ENCODE peak calls at places on chromosomes 2 and 18, in nine cellular contexts. T is uterus, X is HCT116, F is ovary, H is adrenal gland, G is upper lobe of right lung, P is esophagus squamous epithelium, D is fibroblast of mammary gland, N is neuronal stem cell. Q is an unnamed sample.

GRCh38 chr18:32139835-32140283 is 48.2 kb downstream of the RNF138 start:
- DNase-seq in T (no peak), X (no peak), F (no peak), H (no peak), G (no peak), P (no peak), D (no peak), N (no peak), Q (no peak)

GRCh38 chr2:126986788-126987187 is 88.1 kb downstream of the TEX51 start:
- DNase-seq in T (peak; percentile 28), X (no peak), F (no peak), H (no peak), G (no peak), P (no peak), D (peak; percentile 6), N (no peak), Q (no peak)

GRCh38 chr2:112542974-112543760 is 902 bp downstream of the POLR1B start:
- DNase-seq in T (no peak), X (peak; percentile 13), F (no peak), H (no peak), G (no peak), P (no peak), D (peak; percentile 21), N (no peak), Q (no peak)

GRCh38 chr2:45182667-45183620 is 173.7 kb upstream of the SIX2 start:
- DNase-seq in T (no peak), X (no peak), F (no peak), H (no peak), G (no peak), P (no peak), D (peak; percentile 80), N (no peak), Q (no peak)

GRCh38 chr2:26606847-26607190 is 34.3 kb downstream of the CIB4 start:
- DNase-seq in T (no peak), X (peak; percentile 34), F (no peak), H (peak; percentile 33), G (peak; percentile 43), P (no peak), D (no peak), N (no peak), Q (no peak)

GRCh38 chr18:3703732-3704176 is 253.8 kb downstream of the TGIF1 start:
- DNase-seq in T (peak; percentile 49), X (peak; percentile 48), F (peak; percentile 63), H (peak; percentile 77), G (peak; percentile 70), P (no peak), D (peak; percentile 64), N (peak; percentile 65), Q (no peak)

GRCh38 chr2:45938649-45939511 is 287.4 kb downstream of the PRKCE start:
- DNase-seq in T (peak; percentile 84), X (peak; percentile 92), F (peak; percentile 68), H (peak; percentile 92), G (peak; percentile 80), P (no peak), D (peak; percentile 96), N (no peak), Q (peak; percentile 92)

GRCh38 chr2:102009557-102009956 is 17.8 kb downstream of the IL1R2 start:
- DNase-seq in T (no peak), X (no peak), F (no peak), H (no peak), G (no peak), P (no peak), D (no peak), N (no peak), Q (no peak)

GRCh38 chr2:198127627-198128026 is 323.2 kb downstream of the PLCL1 start:
- DNase-seq in T (peak; percentile 19), X (peak; percentile 51), F (peak; percentile 43), H (peak; percentile 61), G (no peak), P (no peak), D (peak; percentile 76), N (peak; percentile 29), Q (peak; percentile 31)

GRCh38 chr2:235527806-235528480 is 34.1 kb downstream of the AGAP1 start:
- DNase-seq in T (no peak), X (no peak), F (no peak), H (no peak), G (peak; percentile 34), P (no peak), D (peak; percentile 21), N (no peak), Q (no peak)

DNA sequence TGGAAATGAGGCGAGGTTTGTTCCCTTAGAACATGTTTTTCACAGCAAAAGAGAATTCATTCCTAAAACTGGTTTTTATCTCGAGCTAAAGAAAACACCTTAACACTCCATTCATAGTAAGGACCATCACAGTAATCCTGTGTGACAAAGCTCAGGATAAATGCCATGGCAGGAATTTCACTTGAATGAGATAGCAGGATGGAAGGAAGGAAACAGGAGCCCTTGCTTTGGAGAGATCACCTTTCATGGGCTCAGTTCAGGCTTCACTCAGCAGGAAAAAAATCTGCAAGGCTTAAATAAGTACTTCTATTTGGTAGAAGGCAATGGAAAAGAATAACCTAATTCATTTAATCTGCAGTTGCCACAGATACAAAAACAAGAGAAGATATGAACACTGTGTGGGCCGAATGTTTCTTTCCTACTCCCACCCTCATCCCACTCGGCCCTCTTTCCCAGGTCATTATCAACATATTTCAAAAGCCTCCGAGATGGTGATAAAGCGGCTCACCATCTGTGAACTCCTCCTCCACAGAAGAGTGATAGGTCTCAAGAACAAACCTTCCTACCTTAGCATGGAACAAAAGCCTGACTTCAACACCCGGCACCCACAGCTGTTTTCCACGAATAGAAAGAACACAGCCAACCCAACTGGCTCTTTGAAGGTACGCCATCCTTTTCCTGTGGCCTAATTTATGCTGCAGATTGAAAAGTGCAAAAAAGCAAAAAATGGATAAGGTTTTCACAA is 28.9 kb downstream of the BCL2 start:
- DNase-seq in T (no peak), X (no peak), F (peak; percentile 23), H (no peak), G (no peak), P (no peak), D (no peak), N (no peak), Q (no peak)
- H3K4me3 ChIP-seq in T (no peak overlapping the region), X (no peak overlapping the region), F (no peak overlapping the region), H (no peak overlapping the region), G (no peak overlapping the region), P (no peak overlapping the region), D (no peak overlapping the region), N (no peak overlapping the region), Q (no peak overlapping the region)

DNA sequence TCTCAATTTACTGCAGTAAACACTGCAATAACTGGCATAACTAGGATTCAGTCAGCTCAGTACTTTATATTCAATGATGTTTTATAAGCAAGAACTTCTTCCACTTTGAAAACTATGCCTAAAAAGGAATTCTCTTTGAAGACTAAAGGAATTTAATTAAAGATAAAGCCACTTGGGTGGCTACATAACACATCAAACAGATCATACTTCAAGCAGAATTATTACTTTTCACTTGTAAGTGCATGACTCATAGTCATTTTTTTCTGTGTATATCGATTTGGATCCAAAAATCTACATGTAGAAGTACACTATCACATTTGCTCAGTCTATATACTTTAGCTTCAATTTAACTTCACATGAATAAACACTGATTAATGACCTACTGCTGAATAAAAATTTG is 4.0 kb downstream of the KANSL1L start:
- DNase-seq in T (no peak), X (no peak), F (no peak), H (no peak), G (no peak), P (no peak), D (peak; percentile 20), N (no peak), Q (no peak)
- H3K4me3 ChIP-seq in T (no peak overlapping the region), X (no peak overlapping the region), F (no peak overlapping the region), H (no peak overlapping the region), G (no peak overlapping the region), P (no peak overlapping the region), D (no peak overlapping the region), N (no peak overlapping the region), Q (no peak overlapping the region)

DNA sequence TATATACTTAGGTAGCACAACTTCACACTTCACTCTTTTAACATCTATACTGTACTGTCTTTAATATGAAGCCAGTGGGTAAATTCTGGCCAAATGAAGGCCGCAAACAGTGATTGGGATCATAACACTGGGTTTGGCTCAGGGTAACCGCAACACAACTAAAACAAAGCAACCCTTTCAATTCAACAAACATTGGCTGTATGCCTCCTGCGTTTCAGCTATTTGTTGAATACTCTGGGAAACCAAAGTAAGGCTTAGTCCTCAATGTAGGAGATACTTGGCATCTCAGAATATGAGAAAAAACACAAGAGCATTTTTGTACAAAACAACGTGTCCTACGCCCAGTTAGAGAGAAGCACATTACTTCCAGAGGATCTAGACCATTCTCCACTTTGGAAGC is 693.3 kb upstream of the KLHL29 start:
- DNase-seq in T (no peak), X (no peak), F (no peak), H (no peak), G (no peak), P (no peak), D (no peak), N (no peak), Q (no peak)
- H3K4me3 ChIP-seq in T (no peak overlapping the region), X (no peak overlapping the region), F (no peak overlapping the region), H (no peak overlapping the region), G (no peak overlapping the region), P (no peak overlapping the region), D (no peak overlapping the region), N (no peak overlapping the region), Q (no peak overlapping the region)

DNA sequence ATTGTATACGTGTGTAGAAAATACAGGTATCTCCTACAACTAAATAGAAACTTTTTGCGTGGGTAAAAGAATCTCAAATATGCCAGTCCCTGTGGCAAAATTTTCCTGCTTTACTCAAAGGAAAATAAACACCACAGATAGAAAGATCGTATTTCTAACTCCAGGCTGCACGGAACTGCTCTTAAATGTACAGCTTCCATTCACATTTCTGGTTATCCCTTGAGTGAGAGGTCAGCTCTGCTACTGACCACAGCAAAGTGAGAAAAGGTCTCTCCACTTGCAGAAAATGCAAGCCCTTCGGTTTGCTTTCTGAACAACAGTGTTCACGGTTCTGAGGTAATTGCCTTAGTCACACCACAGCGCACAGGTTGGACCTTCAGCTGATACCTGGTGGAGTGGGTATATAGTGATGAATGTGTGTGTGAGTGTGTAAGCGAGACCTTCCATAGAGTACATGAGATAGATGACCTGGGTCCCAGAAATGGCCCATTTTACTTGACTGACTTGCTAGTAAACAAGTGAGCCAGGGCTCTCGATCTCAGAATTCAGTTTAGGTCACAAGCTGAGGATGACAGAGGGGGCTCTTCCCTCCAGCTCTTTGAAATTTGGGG is 52.1 kb downstream of the ALPK2 start:
- DNase-seq in T (no peak), X (no peak), F (no peak), H (no peak), G (no peak), P (no peak), D (no peak), N (no peak), Q (no peak)
- H3K4me3 ChIP-seq in T (no peak overlapping the region), X (no peak overlapping the region), F (no peak overlapping the region), H (no peak overlapping the region), G (no peak overlapping the region), P (no peak overlapping the region), D (no peak overlapping the region), N (no peak overlapping the region), Q (peak overlapping the region; percentile 56)